ENCODE peak calls at places on chromosomes 13 and 19, in five cellular contexts. One of them, this sample, is unnamed.

GRCh38 chr13:52599037-52599852 is 43.0 kb upstream of the HNRNPA1L2 start:
- DNase-seq in activated CD4-positive, alpha-beta T cell treated with anti-CD3 and anti-CD28 coated beads, Interleukin-2, amount 50 U/mL, for 1 hour: no peak
- DNase-seq in BJ: no peak
- DNase-seq in astrocyte of the spinal cord: peak
- DNase-seq in ELR: peak
- DNase-seq in this sample: peak

GRCh38 chr19:3586707-3587346 is 1.5 kb downstream of the GIPC3 start:
- DNase-seq in BJ: no peak
- DNase-seq in ELR: no peak
- DNase-seq in astrocyte of the spinal cord: no peak
- DNase-seq in activated CD4-positive, alpha-beta T cell treated with anti-CD3 and anti-CD28 coated beads, Interleukin-2, amount 50 U/mL, for 1 hour: no peak
- DNase-seq in this sample: no peak

GRCh38 chr13:29065142-29065541 is 245.0 kb downstream of the MTUS2 start:
- DNase-seq in BJ: no peak
- DNase-seq in activated CD4-positive, alpha-beta T cell treated with anti-CD3 and anti-CD28 coated beads, Interleukin-2, amount 50 U/mL, for 1 hour: no peak
- DNase-seq in ELR: no peak
- DNase-seq in astrocyte of the spinal cord: no peak
- DNase-seq in this sample: no peak

GRCh38 chr19:58479303-58479702 is 3.2 kb downstream of the ZNF446 start:
- DNase-seq in ELR: no peak
- DNase-seq in activated CD4-positive, alpha-beta T cell treated with anti-CD3 and anti-CD28 coated beads, Interleukin-2, amount 50 U/mL, for 1 hour: no peak
- DNase-seq in BJ: no peak
- DNase-seq in astrocyte of the spinal cord: no peak
- DNase-seq in this sample: no peak

GRCh38 chr13:106151056-106151699 is 384.3 kb downstream of the EFNB2 start:
- DNase-seq in BJ: peak
- DNase-seq in ELR: peak
- DNase-seq in astrocyte of the spinal cord: peak
- DNase-seq in activated CD4-positive, alpha-beta T cell treated with anti-CD3 and anti-CD28 coated beads, Interleukin-2, amount 50 U/mL, for 1 hour: no peak
- DNase-seq in this sample: peak

GRCh38 chr13:50410921-50411712 is 395.9 kb downstream of the KCNRG start:
- DNase-seq in astrocyte of the spinal cord: peak
- DNase-seq in activated CD4-positive, alpha-beta T cell treated with anti-CD3 and anti-CD28 coated beads, Interleukin-2, amount 50 U/mL, for 1 hour: no peak
- DNase-seq in BJ: peak
- DNase-seq in ELR: peak
- DNase-seq in this sample: peak

GRCh38 chr13:113547248-113547971 is 37.1 kb upstream of the TFDP1 start:
- DNase-seq in astrocyte of the spinal cord: peak
- DNase-seq in activated CD4-positive, alpha-beta T cell treated with anti-CD3 and anti-CD28 coated beads, Interleukin-2, amount 50 U/mL, for 1 hour: no peak
- DNase-seq in BJ: no peak
- DNase-seq in ELR: peak
- DNase-seq in this sample: no peak

GRCh38 chr13:19967619-19968018 is 9.1 kb downstream of the ZMYM2 start:
- DNase-seq in BJ: no peak
- DNase-seq in activated CD4-positive, alpha-beta T cell treated with anti-CD3 and anti-CD28 coated beads, Interleukin-2, amount 50 U/mL, for 1 hour: no peak
- DNase-seq in ELR: peak
- DNase-seq in astrocyte of the spinal cord: no peak
- DNase-seq in this sample: peak

GRCh38 chr19:3464797-3465235 is 15.5 kb downstream of the SMIM24 start:
- DNase-seq in ELR: no peak
- DNase-seq in activated CD4-positive, alpha-beta T cell treated with anti-CD3 and anti-CD28 coated beads, Interleukin-2, amount 50 U/mL, for 1 hour: no peak
- DNase-seq in astrocyte of the spinal cord: no peak
- DNase-seq in BJ: no peak
- DNase-seq in this sample: no peak

GRCh38 chr19:43672061-43672679 is 2.2 kb upstream of the PLAUR start:
- DNase-seq in ELR: no peak
- DNase-seq in BJ: no peak
- DNase-seq in activated CD4-positive, alpha-beta T cell treated with anti-CD3 and anti-CD28 coated beads, Interleukin-2, amount 50 U/mL, for 1 hour: no peak
- DNase-seq in astrocyte of the spinal cord: no peak
- DNase-seq in this sample: no peak

GRCh38 chr13:44425041-44425814 is 51.6 kb downstream of the SERP2 start:
- DNase-seq in astrocyte of the spinal cord: no peak
- DNase-seq in activated CD4-positive, alpha-beta T cell treated with anti-CD3 and anti-CD28 coated beads, Interleukin-2, amount 50 U/mL, for 1 hour: no peak
- DNase-seq in BJ: no peak
- DNase-seq in ELR: no peak
- DNase-seq in this sample: no peak

GRCh38 chr19:9008667-9009066 is 1.5 kb downstream of the MUC16 start:
- DNase-seq in ELR: no peak
- DNase-seq in BJ: no peak
- DNase-seq in activated CD4-positive, alpha-beta T cell treated with anti-CD3 and anti-CD28 coated beads, Interleukin-2, amount 50 U/mL, for 1 hour: no peak
- DNase-seq in astrocyte of the spinal cord: no peak
- DNase-seq in this sample: no peak

GRCh38 chr19:14603990-14604387 is 21.1 kb downstream of the CLEC17A start:
- DNase-seq in astrocyte of the spinal cord: no peak
- DNase-seq in ELR: no peak
- DNase-seq in BJ: no peak
- DNase-seq in activated CD4-positive, alpha-beta T cell treated with anti-CD3 and anti-CD28 coated beads, Interleukin-2, amount 50 U/mL, for 1 hour: no peak
- DNase-seq in this sample: no peak

GRCh38 chr19:21483589-21484170 is 21.7 kb upstream of the ZNF429 start:
- DNase-seq in ELR: peak
- DNase-seq in activated CD4-positive, alpha-beta T cell treated with anti-CD3 and anti-CD28 coated beads, Interleukin-2, amount 50 U/mL, for 1 hour: peak
- DNase-seq in astrocyte of the spinal cord: no peak
- DNase-seq in BJ: no peak
- DNase-seq in this sample: peak

GRCh38 chr19:15247107-15248014 is 15.1 kb upstream of the EPHX3 start:
- DNase-seq in ELR: no peak
- DNase-seq in astrocyte of the spinal cord: no peak
- DNase-seq in BJ: no peak
- DNase-seq in activated CD4-positive, alpha-beta T cell treated with anti-CD3 and anti-CD28 coated beads, Interleukin-2, amount 50 U/mL, for 1 hour: no peak
- DNase-seq in this sample: no peak

GRCh38 chr13:20713751-20714150 is 10.3 kb downstream of the IL17D start:
- DNase-seq in activated CD4-positive, alpha-beta T cell treated with anti-CD3 and anti-CD28 coated beads, Interleukin-2, amount 50 U/mL, for 1 hour: no peak
- DNase-seq in astrocyte of the spinal cord: peak
- DNase-seq in BJ: peak
- DNase-seq in ELR: peak
- DNase-seq in this sample: no peak

GRCh38 chr13:73167046-73167820 is 108.4 kb downstream of the KLF5 start:
- DNase-seq in activated CD4-positive, alpha-beta T cell treated with anti-CD3 and anti-CD28 coated beads, Interleukin-2, amount 50 U/mL, for 1 hour: no peak
- DNase-seq in BJ: no peak
- DNase-seq in ELR: no peak
- DNase-seq in astrocyte of the spinal cord: no peak
- DNase-seq in this sample: no peak

GRCh38 chr13:48037346-48038173 is at the start of gene NUDT15:
- DNase-seq in activated CD4-positive, alpha-beta T cell treated with anti-CD3 and anti-CD28 coated beads, Interleukin-2, amount 50 U/mL, for 1 hour: peak
- DNase-seq in BJ: peak
- DNase-seq in astrocyte of the spinal cord: peak
- DNase-seq in ELR: peak
- DNase-seq in this sample: peak

GRCh38 chr19:41426952-41427646 is at the start of gene B3GNT8:
- DNase-seq in BJ: no peak
- DNase-seq in astrocyte of the spinal cord: peak
- DNase-seq in activated CD4-positive, alpha-beta T cell treated with anti-CD3 and anti-CD28 coated beads, Interleukin-2, amount 50 U/mL, for 1 hour: peak
- DNase-seq in ELR: peak
- DNase-seq in this sample: no peak

GRCh38 chr19:1285737-1286360 is at the start of gene EFNA2:
- DNase-seq in BJ: no peak
- DNase-seq in activated CD4-positive, alpha-beta T cell treated with anti-CD3 and anti-CD28 coated beads, Interleukin-2, amount 50 U/mL, for 1 hour: no peak
- DNase-seq in ELR: no peak
- DNase-seq in astrocyte of the spinal cord: no peak
- DNase-seq in this sample: no peak

GRCh38 chr19:1082928-1083816 is 12.0 kb downstream of the POLR2E start:
- DNase-seq in BJ: no peak
- DNase-seq in astrocyte of the spinal cord: no peak
- DNase-seq in activated CD4-positive, alpha-beta T cell treated with anti-CD3 and anti-CD28 coated beads, Interleukin-2, amount 50 U/mL, for 1 hour: no peak
- DNase-seq in ELR: no peak
- DNase-seq in this sample: no peak

GRCh38 chr13:75368167-75368566 is 113.8 kb downstream of the TBC1D4 start:
- DNase-seq in astrocyte of the spinal cord: peak
- DNase-seq in ELR: peak
- DNase-seq in activated CD4-positive, alpha-beta T cell treated with anti-CD3 and anti-CD28 coated beads, Interleukin-2, amount 50 U/mL, for 1 hour: no peak
- DNase-seq in BJ: peak
- DNase-seq in this sample: no peak

GRCh38 chr13:26449063-26449848 is 108.2 kb upstream of the WASF3 start:
- DNase-seq in ELR: peak
- DNase-seq in BJ: no peak
- DNase-seq in activated CD4-positive, alpha-beta T cell treated with anti-CD3 and anti-CD28 coated beads, Interleukin-2, amount 50 U/mL, for 1 hour: no peak
- DNase-seq in astrocyte of the spinal cord: no peak
- DNase-seq in this sample: no peak

GRCh38 chr13:111421216-111421615 is 100.8 kb downstream of the TEX29 start:
- DNase-seq in ELR: no peak
- DNase-seq in astrocyte of the spinal cord: no peak
- DNase-seq in BJ: no peak
- DNase-seq in activated CD4-positive, alpha-beta T cell treated with anti-CD3 and anti-CD28 coated beads, Interleukin-2, amount 50 U/mL, for 1 hour: no peak
- DNase-seq in this sample: no peak

GRCh38 chr19:42693760-42694350 is 46.4 kb downstream of the PSG3 start:
- DNase-seq in activated CD4-positive, alpha-beta T cell treated with anti-CD3 and anti-CD28 coated beads, Interleukin-2, amount 50 U/mL, for 1 hour: no peak
- DNase-seq in BJ: no peak
- DNase-seq in astrocyte of the spinal cord: peak
- DNase-seq in ELR: peak
- DNase-seq in this sample: peak

This sample was measured in RKO.